ENCODE peak calls at places on chromosomes 3 and 15, in four cellular contexts. A is SJCRH30, X is GM12878, S is astrocyte of the spinal cord. D is an unnamed sample.

GRCh38 chr3:46833346-46834300 is 29.6 kb downstream of the MYL3 start:
- DNase-seq in X (no peak), A (no peak), S (no peak), D (no peak)

GRCh38 chr15:76903251-76903681 is 1.9 kb downstream of the SCAPER start:
- DNase-seq in X (peak; percentile 15), S (peak; percentile 9), A (peak; percentile 39), D (no peak)

GRCh38 chr3:99111235-99111634 is 209.7 kb upstream of the DCBLD2 start:
- DNase-seq in X (no peak), A (no peak), S (peak; percentile 20), D (no peak)

GRCh38 chr15:48616216-48616615 is 29.3 kb downstream of the FBN1 start:
- DNase-seq in S (no peak), A (no peak), X (no peak), D (no peak)

GRCh38 chr3:69051796-69052566 is at the start of gene TMF1:
- DNase-seq in X (peak; percentile 97), S (peak; percentile 98), A (peak; percentile 95), D (peak; percentile 97)

GRCh38 chr3:126934149-126934548 is 48.8 kb upstream of the PLXNA1 start:
- DNase-seq in S (no peak), A (no peak), X (no peak), D (no peak)

GRCh38 chr15:38611228-38611627 is 46.6 kb upstream of the RASGRP1 start:
- DNase-seq in A (no peak), X (no peak), S (no peak), D (no peak)

GRCh38 chr15:93164409-93164808 is 75.4 kb upstream of the RGMA start:
- DNase-seq in X (no peak), S (no peak), A (no peak), D (no peak)

GRCh38 chr3:167187211-167187610 is 192.9 kb downstream of the ZBBX start:
- DNase-seq in A (no peak), S (no peak), X (no peak), D (no peak)

GRCh38 chr3:63364495-63364894 is 86.4 kb downstream of the SYNPR start:
- DNase-seq in X (no peak), S (peak; percentile 62), A (peak; percentile 26), D (no peak)

GRCh38 chr3:42501681-42502428 is 588 bp upstream of the VIPR1 start:
- DNase-seq in A (no peak), X (no peak), S (peak; percentile 16), D (peak; percentile 52)

GRCh38 chr3:110378481-110378880 is 693.1 kb upstream of the NECTIN3 start:
- DNase-seq in X (no peak), A (no peak), S (no peak), D (no peak)
- H3K4me3 ChIP-seq in X (no peak overlapping the region), A (no peak overlapping the region), S (no peak overlapping the region), D (no peak overlapping the region)

GRCh38 chr3:194134231-194134756 is 1.7 kb upstream of the HES1 start:
- DNase-seq in A (no peak), S (no peak), X (no peak), D (no peak)

GRCh38 chr3:194133661-194134230 is 2.2 kb upstream of the HES1 start:
- DNase-seq in X (no peak), A (peak; percentile 71), S (peak; percentile 76), D (no peak)

GRCh38 chr3:194130807-194131589 is 5.0 kb upstream of the HES1 start:
- DNase-seq in A (peak; percentile 73), S (peak; percentile 56), X (peak; percentile 95), D (no peak)

GRCh38 chr3:194134757-194135515 is 1.0 kb upstream of the HES1 start:
- DNase-seq in A (peak; percentile 95), S (peak; percentile 98), X (peak; percentile 55), D (peak; percentile 96)

DNA sequence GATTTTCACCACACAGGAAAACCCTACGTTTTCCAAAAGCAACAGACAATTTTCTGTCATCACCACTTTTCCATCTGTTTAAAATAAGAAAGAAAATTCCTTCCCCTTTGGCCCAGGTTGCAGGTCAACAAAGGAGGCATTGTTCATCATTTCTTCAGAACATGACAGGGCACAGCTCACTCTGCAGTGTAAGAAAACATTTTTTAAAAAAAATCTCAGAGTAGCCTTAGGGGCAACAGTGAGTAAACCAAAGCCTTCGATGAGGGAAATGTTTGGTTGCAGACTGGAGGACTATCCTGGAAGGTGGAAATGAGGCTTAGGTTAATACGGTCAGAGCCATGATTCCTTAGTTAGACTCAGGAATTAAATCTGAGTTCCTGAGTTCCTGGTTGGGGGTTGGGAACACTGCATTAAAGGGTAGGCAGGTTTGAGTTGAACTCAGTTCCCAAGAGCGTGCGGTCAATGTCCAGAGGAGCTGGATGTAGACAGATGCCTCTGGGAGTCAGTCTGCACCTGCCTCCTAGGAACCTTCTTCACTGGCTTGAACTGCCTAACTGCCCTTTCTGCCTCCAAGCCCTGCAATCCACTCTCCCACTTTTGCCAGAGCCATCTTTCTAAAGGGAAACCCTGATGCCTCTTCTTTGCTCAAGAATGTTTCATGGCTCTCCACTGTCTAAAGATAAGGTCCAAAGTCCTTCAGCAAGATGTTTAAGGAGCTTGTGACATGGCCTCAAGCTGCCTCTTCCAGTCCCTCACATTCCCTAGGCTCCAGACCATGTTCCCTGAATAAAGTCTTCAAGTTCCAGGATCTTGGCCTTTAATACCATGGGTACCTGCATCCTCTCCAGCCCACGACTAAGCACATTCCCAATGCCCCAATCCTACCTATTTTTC is 3.2 kb upstream of the HES1 start:
- DNase-seq in X (no peak), S (no peak), A (peak; percentile 17), D (no peak)
- H3K4me3 ChIP-seq in X (no peak overlapping the region), S (no peak overlapping the region), A (peak overlapping the region; percentile 55), D (no peak overlapping the region)

GRCh38 chr3:53170325-53171108 is 9.5 kb downstream of the PRKCD start:
- DNase-seq in S (no peak), A (no peak), X (peak; percentile 66), D (no peak)
- H3K4me3 ChIP-seq in S (no peak overlapping the region), A (no peak overlapping the region), X (peak overlapping the region; percentile 74), D (no peak overlapping the region)

DNA sequence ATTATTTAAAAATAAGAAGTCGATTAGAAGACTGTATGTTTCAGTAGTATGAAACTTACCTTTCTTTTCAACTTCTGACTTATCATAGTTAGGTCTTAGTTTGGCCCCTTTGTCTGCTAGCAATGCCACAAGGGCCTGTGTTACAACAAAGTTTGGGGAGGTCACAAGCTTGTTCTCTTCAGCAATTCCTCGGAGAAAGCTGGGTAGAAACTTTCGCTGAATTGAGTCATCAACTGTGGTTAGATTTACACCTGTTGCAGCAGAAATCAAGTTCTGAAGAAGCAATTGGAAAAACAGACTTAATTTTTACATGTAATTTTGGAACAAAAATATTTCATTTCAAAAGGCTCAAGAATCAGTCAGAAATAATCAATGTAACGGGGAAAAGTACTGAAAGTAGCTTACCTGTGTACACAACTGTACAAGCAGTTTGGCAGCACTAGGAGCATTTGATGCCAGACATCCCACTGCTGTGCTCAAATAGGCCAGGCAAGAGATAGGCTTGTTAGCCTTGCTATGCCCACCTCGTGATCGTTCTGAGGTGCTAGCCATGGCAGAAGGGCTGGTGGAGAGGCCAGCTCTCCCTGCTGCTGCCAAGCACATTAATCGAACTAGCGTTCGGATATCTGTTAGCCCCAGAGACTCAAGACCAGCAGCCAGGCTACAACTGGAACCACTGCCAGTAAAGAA is 58.6 kb downstream of the FBXL22 start:
- DNase-seq in A (peak; percentile 22), S (no peak), X (no peak), D (no peak)
- H3K4me3 ChIP-seq in A (no peak overlapping the region), S (no peak overlapping the region), X (no peak overlapping the region), D (no peak overlapping the region)

D was measured in RWPE2.